ENCODE peak calls at places on chromosome 13, in eight cellular contexts. A is transverse colon, G is Caco-2, P is dorsolateral prefrontal cortex, I is coronary artery, K is progenitor cell of endocrine pancreas, T is AG10803, Y is kidney epithelial cell. S is an unnamed sample.

GRCh38 chr13:25846227-25846984 is 205.4 kb downstream of the SHISA2 start:
- DNase-seq in A (no peak), G (no peak), P (no peak), I (no peak), K (no peak), T (no peak), Y (no peak), S (no peak)

GRCh38 chr13:91668844-91669495 is 270.5 kb downstream of the GPC5 start:
- DNase-seq in A (no peak), G (no peak), P (no peak), I (no peak), K (no peak), T (no peak), Y (no peak), S (no peak)

GRCh38 chr13:44142540-44142867 is 231.1 kb upstream of the SERP2 start:
- DNase-seq in A (no peak), G (no peak), P (no peak), I (no peak), K (no peak), T (no peak), Y (no peak), S (no peak)

GRCh38 chr13:66994097-66994496 is 236.0 kb downstream of the PCDH9 start:
- DNase-seq in A (peak; percentile 15), G (peak; percentile 36), P (peak; percentile 86), I (peak; percentile 78), K (peak; percentile 49), T (peak; percentile 60), Y (peak; percentile 35), S (peak; percentile 27)

GRCh38 chr13:86298741-86299140 is 499.5 kb upstream of the SLITRK6 start:
- DNase-seq in A (no peak), G (no peak), P (no peak), I (no peak), K (no peak), T (no peak), Y (peak; percentile 1), S (no peak)

GRCh38 chr13:74070065-74070464 is 64.1 kb downstream of the KLF12 start:
- DNase-seq in A (no peak), G (no peak), P (no peak), I (no peak), K (no peak), T (no peak), Y (no peak), S (no peak)

GRCh38 chr13:74027161-74027779 is 106.9 kb downstream of the KLF12 start:
- DNase-seq in A (no peak), G (no peak), P (no peak), I (no peak), K (no peak), T (no peak), Y (no peak), S (no peak)

GRCh38 chr13:103371271-103371670 is 305.1 kb upstream of the SLC10A2 start:
- DNase-seq in A (no peak), G (no peak), P (no peak), I (no peak), K (no peak), T (no peak), Y (peak; percentile 12), S (no peak)

GRCh38 chr13:111022886-111023285 is 92.2 kb upstream of the ARHGEF7 start:
- DNase-seq in A (no peak), G (no peak), P (no peak), I (no peak), K (no peak), T (no peak), Y (no peak), S (no peak)

GRCh38 chr13:65339236-65339635 is 1890.9 kb downstream of the PCDH9 start:
- DNase-seq in A (no peak), G (no peak), P (no peak), I (no peak), K (no peak), T (no peak), Y (no peak), S (no peak)

GRCh38 chr13:40445557-40445990 is 220.9 kb downstream of the FOXO1 start:
- DNase-seq in A (peak; percentile 60), G (no peak), P (no peak), I (no peak), K (no peak), T (no peak), Y (peak; percentile 98), S (no peak)

GRCh38 chr13:39363393-39363792 is 239.6 kb downstream of the LHFPL6 start:
- DNase-seq in A (no peak), G (no peak), P (no peak), I (no peak), K (no peak), T (no peak), Y (no peak), S (no peak)

DNA sequence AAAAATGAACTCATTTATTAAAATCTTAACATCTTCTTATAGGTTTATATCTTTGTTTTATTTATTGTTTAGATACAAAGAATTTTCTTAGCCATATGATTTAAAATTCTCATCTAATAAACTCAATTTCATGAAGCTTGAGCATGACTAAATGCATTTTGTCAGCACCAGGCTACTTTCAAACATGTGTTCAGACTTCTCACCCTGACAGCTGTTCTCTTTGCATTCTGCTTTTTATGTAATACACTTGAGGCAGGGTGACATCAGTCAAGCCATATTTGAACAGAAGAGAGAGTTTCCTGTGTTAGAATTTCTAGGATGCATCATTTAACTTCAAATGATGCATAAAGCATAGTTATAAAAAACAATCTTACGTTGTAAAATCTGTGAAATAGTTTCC is 1295.1 kb upstream of the PCDH20 start:
- DNase-seq in A (no peak), G (no peak), P (no peak), I (no peak), K (no peak), T (no peak), Y (no peak), S (no peak)
- TF ChIP-seq CTCF in A (no peak), G (no peak), P (no peak), I (no peak), K (no peak), T (no peak), Y (no peak), S (no peak)

DNA sequence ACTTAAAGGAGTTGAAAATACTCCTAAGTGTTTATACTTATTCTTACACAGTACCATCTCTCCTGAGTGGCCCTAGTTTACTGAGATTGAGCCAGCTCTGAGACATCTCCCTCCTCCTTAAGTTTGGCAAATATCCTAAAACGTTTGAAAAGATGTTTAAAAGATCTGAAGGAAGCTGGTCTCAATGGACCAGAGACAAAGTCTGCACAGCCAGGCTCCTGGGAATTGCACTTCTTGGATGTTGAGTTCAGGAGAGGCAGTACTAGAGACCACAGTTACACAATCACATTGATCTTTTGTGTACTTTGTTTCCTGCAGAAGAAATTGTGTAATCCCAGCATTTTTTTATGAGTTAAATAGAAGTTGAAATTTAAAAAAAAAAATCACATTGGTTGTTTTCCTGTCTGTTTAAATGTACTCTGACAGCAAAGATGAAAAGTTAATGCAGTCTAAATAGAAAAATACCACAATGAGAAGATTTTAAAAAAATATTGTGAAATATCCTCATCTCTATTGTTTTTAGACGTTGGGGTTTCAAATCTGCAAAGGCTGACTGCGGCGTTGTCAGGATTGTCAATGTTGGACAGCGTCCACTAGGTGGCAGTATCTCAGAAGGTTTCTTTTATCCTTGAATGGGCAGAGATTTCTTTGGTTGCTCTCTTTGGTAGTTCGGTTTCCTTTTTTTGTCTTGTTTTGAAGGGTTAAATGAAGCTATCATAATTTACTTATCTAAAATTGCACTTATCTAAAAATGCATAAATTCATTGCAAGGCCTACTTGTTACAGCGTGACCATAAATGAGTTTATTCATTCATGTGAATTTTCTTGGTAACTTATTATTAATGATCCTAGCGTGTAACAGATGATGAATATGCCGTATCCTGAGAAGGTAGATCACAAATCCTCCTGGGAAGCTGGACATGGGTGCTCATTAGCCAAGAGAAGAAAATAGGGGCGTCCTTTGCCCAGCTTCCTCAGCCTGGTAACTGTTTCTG is 20.9 kb downstream of the TNFSF11 start:
- DNase-seq in A (peak; percentile 52), G (peak; percentile 53), P (peak; percentile 34), I (no peak), K (peak; percentile 25), T (peak; percentile 76), Y (no peak), S (peak; percentile 70)
- TF ChIP-seq CTCF in A (peak; percentile 78), G (peak; percentile 87), P (peak; percentile 91), I (peak; percentile 69), K (peak; percentile 90), T (peak; percentile 93), Y (peak; percentile 78), S (peak; percentile 95)

GRCh38 chr13:113233101-113233500 is 23.7 kb downstream of the CUL4A start:
- DNase-seq in A (no peak), G (no peak), P (no peak), I (no peak), K (no peak), T (no peak), Y (no peak), S (no peak)

GRCh38 chr13:113226873-113227272 is 17.5 kb downstream of the CUL4A start:
- DNase-seq in A (no peak), G (no peak), P (no peak), I (no peak), K (no peak), T (no peak), Y (no peak), S (no peak)

GRCh38 chr13:113232208-113233003 is 23.0 kb downstream of the CUL4A start:
- DNase-seq in A (no peak), G (no peak), P (no peak), I (no peak), K (no peak), T (no peak), Y (no peak), S (no peak)

GRCh38 chr13:113229791-113230190 is 20.4 kb downstream of the CUL4A start:
- DNase-seq in A (no peak), G (no peak), P (no peak), I (no peak), K (no peak), T (no peak), Y (no peak), S (no peak)

GRCh38 chr13:113231306-113232207 is 22.1 kb downstream of the CUL4A start:
- DNase-seq in A (no peak), G (no peak), P (no peak), I (no peak), K (no peak), T (no peak), Y (no peak), S (no peak)
- TF ChIP-seq CTCF in A (no peak), G (no peak), P (no peak), I (no peak), K (no peak), T (no peak), Y (no peak), S (no peak)

DNA sequence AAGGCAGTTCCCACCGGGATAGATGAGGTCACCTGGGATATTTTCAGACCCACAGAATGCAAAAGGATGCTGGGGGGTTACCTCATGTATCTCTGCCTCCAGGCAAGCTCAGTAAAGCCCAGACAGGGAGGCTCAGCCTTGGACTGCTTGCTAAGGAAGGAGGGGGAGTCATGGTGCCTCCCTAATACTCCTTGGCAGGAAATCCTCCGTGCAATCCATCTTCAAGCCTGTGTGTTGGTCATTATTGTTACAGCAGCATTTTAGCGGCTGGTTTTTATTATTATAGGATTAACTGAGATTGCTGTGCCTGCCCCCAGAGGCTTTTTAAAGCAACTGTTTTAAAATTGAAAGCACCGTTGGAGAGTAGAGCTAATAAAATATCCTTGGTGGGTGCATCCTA is 188.5 kb upstream of the UBL3 start:
- DNase-seq in A (no peak), G (no peak), P (no peak), I (no peak), K (no peak), T (peak; percentile 78), Y (no peak), S (no peak)
- TF ChIP-seq CTCF in A (no peak), G (no peak), P (no peak), I (no peak), K (no peak), T (peak; percentile 44), Y (no peak), S (no peak)